ENCODE peak calls at places on chromosomes 2 and 18, in five cellular contexts. I, O, P, S and D are unnamed samples.

GRCh38 chr2:84022810-84023431 is 436.2 kb downstream of the SUCLG1 start:
- DNase-seq in O (peak; percentile 57), I (peak; percentile 23), P (peak; percentile 54), S (peak; percentile 55), D (peak; percentile 44)

GRCh38 chr18:708096-708495 is 4.3 kb downstream of the ENOSF1 start:
- DNase-seq in O (no peak), P (no peak), S (no peak), I (no peak), D (no peak)

GRCh38 chr2:85890522-85891176 is 1.9 kb upstream of the ST3GAL5 start:
- DNase-seq in P (no peak), S (no peak), O (no peak), I (no peak), D (no peak)

GRCh38 chr2:177989029-177989885 is 83.3 kb downstream of the PDE11A start:
- DNase-seq in P (no peak), S (peak; percentile 88), O (no peak), I (peak; percentile 50), D (peak; percentile 16)

GRCh38 chr18:79579807-79580480 is 99.7 kb upstream of the CTDP1 start:
- DNase-seq in S (no peak), O (no peak), P (no peak), I (no peak), D (no peak)

GRCh38 chr2:241953324-241953851 is 83.9 kb downstream of the RTP5 start:
- DNase-seq in S (no peak), P (no peak), O (no peak), I (no peak), D (no peak)

GRCh38 chr2:216023055-216023648 is 9.8 kb upstream of the MREG start:
- DNase-seq in O (peak; percentile 66), P (peak; percentile 61), I (peak; percentile 58), S (peak; percentile 58), D (peak; percentile 67)

GRCh38 chr2:9844036-9844483 is 786 bp downstream of the TAF1B start:
- DNase-seq in S (peak; percentile 55), P (no peak), O (peak; percentile 47), I (no peak), D (peak; percentile 53)

GRCh38 chr2:116319935-116320334 is 1494.6 kb upstream of the DDX18 start:
- DNase-seq in I (no peak), P (no peak), O (no peak), S (no peak), D (no peak)

GRCh38 chr2:47501374-47502200 is 98.6 kb downstream of the MSH2 start:
- DNase-seq in S (peak; percentile 48), P (peak; percentile 70), O (peak; percentile 41), I (peak; percentile 65), D (no peak)

GRCh38 chr2:188207554-188207953 is 84.1 kb upstream of the GULP1 start:
- DNase-seq in S (no peak), O (no peak), P (no peak), I (no peak), D (no peak)

GRCh38 chr2:9997936-9998335 is 45.4 kb upstream of the KLF11 start:
- DNase-seq in I (no peak), S (no peak), P (no peak), O (no peak), D (no peak)

GRCh38 chr18:45335644-45336043 is 279.6 kb upstream of the SLC14A2 start:
- DNase-seq in S (peak; percentile 30), P (peak; percentile 77), I (peak; percentile 50), O (peak; percentile 6), D (peak; percentile 50)

GRCh38 chr2:203400805-203401585 is 72.8 kb downstream of the ABI2 start:
- DNase-seq in P (peak; percentile 60), I (peak; percentile 16), S (peak; percentile 12), O (no peak), D (peak; percentile 41)

GRCh38 chr2:25421746-25422431 is 80.2 kb upstream of the DNMT3A start:
- DNase-seq in I (no peak), O (no peak), S (no peak), P (no peak), D (no peak)

GRCh38 chr2:12861344-12861942 is 144.7 kb downstream of the TRIB2 start:
- DNase-seq in I (no peak), O (peak; percentile 35), S (peak; percentile 82), P (peak; percentile 43), D (peak; percentile 65)

GRCh38 chr18:33051397-33051796 is 278.6 kb upstream of the KLHL14 start:
- DNase-seq in P (no peak), S (no peak), O (peak; percentile 2), I (no peak), D (no peak)

GRCh38 chr2:85178980-85179411 is 45.8 kb downstream of the TCF7L1 start:
- DNase-seq in S (no peak), O (no peak), P (no peak), I (no peak), D (no peak)

GRCh38 chr2:181364492-181365175 is 92.6 kb upstream of the ITGA4 start:
- DNase-seq in P (no peak), O (peak; percentile 86), I (no peak), S (peak; percentile 64), D (peak; percentile 49)

GRCh38 chr2:164953279-164953678 is 2.0 kb downstream of the SLC38A11 start:
- DNase-seq in P (no peak), S (no peak), O (no peak), I (no peak), D (no peak)

GRCh38 chr2:98488252-98488651 is 43.6 kb downstream of the INPP4A start:
- DNase-seq in S (no peak), P (no peak), O (no peak), I (no peak), D (no peak)
- TF ChIP-seq CTCF in S (no peak), P (peak; percentile 1), O (no peak), I (no peak), D (no peak)

GRCh38 chr2:197322729-197323720 is 12.4 kb upstream of the ANKRD44 start:
- DNase-seq in P (no peak), I (no peak), S (no peak), O (peak; percentile 3), D (no peak)
- H3K4me3 ChIP-seq in P (no peak overlapping the region), I (no peak overlapping the region), S (no peak overlapping the region), O (no peak overlapping the region), D (no peak overlapping the region)

DNA sequence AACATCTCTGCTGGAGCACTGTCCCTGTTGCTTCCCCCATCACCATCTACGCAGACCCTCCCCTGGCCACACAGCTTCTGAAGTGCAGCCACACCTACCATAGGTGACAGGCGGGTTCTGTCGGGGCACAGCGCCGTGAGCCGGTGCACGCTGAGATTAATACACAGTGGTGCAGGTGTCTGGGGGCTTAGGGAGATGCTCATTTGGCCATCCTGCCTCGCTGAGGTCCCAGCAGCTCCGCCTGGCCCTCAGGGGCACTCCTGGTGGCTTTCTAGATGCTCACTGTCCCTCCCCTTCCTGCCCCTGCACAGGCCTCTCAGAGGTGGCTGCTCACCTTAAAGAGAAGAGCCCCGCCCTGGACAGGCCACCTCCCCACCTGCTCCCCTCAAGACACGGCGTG is 18.9 kb upstream of the RPL31 start:
- DNase-seq in S (no peak), P (no peak), I (no peak), O (no peak), D (no peak)
- TF ChIP-seq CTCF in S (no peak), P (no peak), I (no peak), O (no peak), D (no peak)

GRCh38 chr2:208251098-208251497 is 3.8 kb downstream of the IDH1 start:
- DNase-seq in I (no peak), P (no peak), O (no peak), S (no peak), D (no peak)

GRCh38 chr2:208254871-208255556 is at the start of gene IDH1:
- DNase-seq in I (peak; percentile 94), P (peak; percentile 81), O (peak; percentile 96), S (peak; percentile 89), D (peak; percentile 93)

GRCh38 chr2:208254118-208254870 is 577 bp downstream of the IDH1 start:
- DNase-seq in I (peak; percentile 82), S (peak; percentile 66), O (peak; percentile 80), P (peak; percentile 85), D (peak; percentile 81)

GRCh38 chr2:208253518-208254117 is 1.3 kb downstream of the IDH1 start:
- DNase-seq in O (peak; percentile 44), S (peak; percentile 6), I (no peak), P (no peak), D (peak; percentile 70)

GRCh38 chr2:208252766-208253492 is 1.9 kb downstream of the IDH1 start:
- DNase-seq in I (no peak), P (peak; percentile 36), O (no peak), S (no peak), D (peak; percentile 34)
- H3K4me3 ChIP-seq in I (no peak overlapping the region), P (peak overlapping the region; percentile 84), O (no peak overlapping the region), S (no peak overlapping the region), D (peak overlapping the region; percentile 99)

DNA sequence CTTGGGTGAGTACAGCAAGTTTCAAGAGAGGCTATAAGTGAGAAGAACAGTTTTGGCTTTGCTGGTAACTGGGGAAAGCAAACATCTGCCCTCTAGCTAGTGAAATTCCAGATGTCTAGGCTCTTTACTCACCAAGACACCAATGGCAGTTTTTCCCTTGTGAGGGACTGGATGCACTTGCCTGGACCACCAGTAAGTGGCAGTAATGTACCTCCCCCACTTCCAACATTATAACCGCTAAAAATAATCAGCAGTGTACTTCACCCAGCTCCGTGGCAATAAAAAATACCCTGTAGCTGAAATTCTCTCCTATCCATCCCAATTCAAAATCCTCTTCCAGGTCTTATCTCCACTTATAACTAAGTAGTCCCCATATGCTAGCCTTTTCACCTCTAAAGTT is 383.9 kb downstream of the ARHGAP15 start:
- DNase-seq in S (peak; percentile 81), O (peak; percentile 83), I (peak; percentile 72), P (no peak), D (peak; percentile 74)
- TF ChIP-seq CTCF in S (peak; percentile 97), O (peak; percentile 89), I (peak; percentile 98), P (peak; percentile 37), D (peak; percentile 94)

GRCh38 chr18:36843199-36843598 is 14.3 kb downstream of the KIAA1328 start:
- DNase-seq in I (no peak), O (no peak), S (no peak), P (no peak), D (no peak)
- H3K4me3 ChIP-seq in I (no peak overlapping the region), O (no peak overlapping the region), S (no peak overlapping the region), P (no peak overlapping the region), D (no peak overlapping the region)

DNA sequence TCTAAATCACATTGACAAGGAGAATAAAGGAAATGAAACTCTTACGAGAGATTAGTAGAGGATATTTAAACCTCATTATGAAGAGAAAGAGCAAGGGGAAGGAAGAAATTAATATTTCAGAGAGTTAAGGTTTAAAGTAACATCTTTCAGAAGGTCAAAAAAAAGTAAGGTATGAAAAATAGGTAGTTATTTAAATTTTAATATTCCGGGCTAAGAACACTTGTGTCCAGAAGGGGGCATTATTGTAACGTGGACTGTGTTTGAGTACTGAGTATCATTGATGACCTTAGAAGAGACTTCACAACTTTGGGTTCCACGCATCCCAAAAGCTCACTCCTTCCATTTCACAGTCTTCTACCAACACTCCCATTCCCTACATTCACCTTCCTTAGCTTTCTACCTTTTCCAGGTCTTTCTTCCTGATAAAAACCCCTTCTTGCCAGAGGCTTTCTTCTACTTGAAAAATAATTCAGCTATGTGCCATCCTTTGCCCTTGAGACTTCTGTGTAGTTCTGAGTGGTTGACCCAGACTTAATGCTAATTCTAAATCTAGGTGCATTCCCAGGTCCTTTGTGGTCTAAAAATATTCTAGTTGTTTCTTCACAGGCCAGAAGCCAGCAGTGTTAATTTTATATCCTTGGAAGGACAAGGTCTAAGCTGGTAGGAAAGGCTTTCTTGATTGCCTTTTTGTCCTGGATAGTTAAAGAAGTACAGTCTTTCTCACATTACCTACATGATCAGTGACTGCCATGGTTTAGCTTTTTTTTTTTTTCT is 16.5 kb downstream of the DYNC1I2 start:
- DNase-seq in S (peak; percentile 46), P (peak; percentile 59), O (peak; percentile 61), I (peak; percentile 32), D (peak; percentile 61)
- TF ChIP-seq CTCF in S (peak; percentile 62), P (peak; percentile 85), O (peak; percentile 46), I (peak; percentile 49), D (peak; percentile 55)